ENCODE peak calls at places on chromosome 17, in ten cellular contexts. I is EL; B is activated gamma-delta T cell treated with Interleukin-2 at 50 U/mL for 16 hours; O is activated T-cell treated with anti-CD3 and anti-CD28 coated beads for 24 hours; L is activated effector memory CD4-positive, alpha-beta T cell treated with anti-CD3 and anti-CD28 coated beads, Interleukin-2, amount 50 U/mL, for 16 hours; V is left lung; Y is NCI-H2227 treated with DMSO at 0.1 percent for 48 hours; Z is fibroblast of lung; W is stimulated activated naive CD8-positive, alpha-beta T cell treated with anti-CD3 and anti-CD28 coated beads, Interleukin-15, Interleukin-2, amounts not matched to agents 100 U/mL and 50 U/mL, for 24 hours; G is posterior cingulate gyrus. S is an unnamed sample.

GRCh38 chr17:72095316-72095715 is 25.5 kb upstream of the SOX9 start:
- DNase-seq in I (no peak), B (no peak), O (no peak), L (no peak), V (no peak), Y (no peak), Z (no peak), W (no peak), G (no peak), S (no peak)

GRCh38 chr17:17976931-17977570 is 4.4 kb downstream of the DRC3 start:
- DNase-seq in I (no peak), B (no peak), O (no peak), L (no peak), V (no peak), Y (no peak), Z (no peak), W (no peak), G (no peak), S (no peak)

GRCh38 chr17:66837883-66838665 is 3.2 kb downstream of the CACNG5 start:
- DNase-seq in I (no peak), B (no peak), O (no peak), L (no peak), V (no peak), Y (no peak), Z (no peak), W (no peak), G (no peak), S (no peak)

GRCh38 chr17:55433029-55433628 is 11.5 kb upstream of the MMD start:
- DNase-seq in I (peak), B (no peak), O (no peak), L (no peak), V (no peak), Y (no peak), Z (no peak), W (no peak), G (no peak), S (no peak)

GRCh38 chr17:38563362-38564253 is 42.1 kb downstream of the SRCIN1 start:
- DNase-seq in I (no peak), B (no peak), O (no peak), L (no peak), V (no peak), Y (peak), Z (no peak), W (no peak), G (no peak), S (no peak)

GRCh38 chr17:79372470-79373238 is 238.2 kb downstream of the RBFOX3 start:
- DNase-seq in I (no peak), B (no peak), O (no peak), L (no peak), V (no peak), Y (no peak), Z (no peak), W (no peak), G (no peak), S (no peak)

GRCh38 chr17:48642059-48642842 is 16.1 kb upstream of the HOXB9 start:
- DNase-seq in I (no peak), B (no peak), O (no peak), L (no peak), V (no peak), Y (no peak), Z (no peak), W (no peak), G (no peak), S (no peak)

GRCh38 chr17:51365090-51365489 is 104.7 kb downstream of the UTP18 start:
- DNase-seq in I (no peak), B (no peak), O (no peak), L (peak), V (no peak), Y (no peak), Z (no peak), W (peak), G (no peak), S (no peak)

GRCh38 chr17:17924131-17924856 is 47.9 kb downstream of the TOM1L2 start:
- DNase-seq in I (peak), B (no peak), O (no peak), L (no peak), V (no peak), Y (no peak), Z (no peak), W (no peak), G (no peak), S (no peak)

GRCh38 chr17:75242461-75243042 is 18.9 kb downstream of the GGA3 start:
- DNase-seq in I (no peak), B (no peak), O (no peak), L (peak), V (no peak), Y (no peak), Z (no peak), W (no peak), G (no peak), S (no peak)

GRCh38 chr17:2736956-2737355 is 12.5 kb downstream of the CCDC92B start:
- DNase-seq in I (no peak), B (no peak), O (no peak), L (no peak), V (no peak), Y (no peak), Z (no peak), W (no peak), G (no peak), S (no peak)

GRCh38 chr17:81821147-81821546 is 11.9 kb downstream of the MCRIP1 start:
- DNase-seq in I (no peak), B (no peak), O (no peak), L (no peak), V (no peak), Y (no peak), Z (no peak), W (no peak), G (no peak), S (no peak)

GRCh38 chr17:59707971-59708425 is 544 bp downstream of the VMP1 start:
- DNase-seq in I (no peak), B (no peak), O (no peak), L (no peak), V (no peak), Y (no peak), Z (no peak), W (no peak), G (no peak), S (no peak)

GRCh38 chr17:48429638-48430586 is at the start of gene SKAP1:
- DNase-seq in I (no peak), B (peak), O (peak), L (peak), V (no peak), Y (no peak), Z (no peak), W (peak), G (no peak), S (no peak)

S was measured in NAMALWA.